ENCODE peak calls at places on chromosome 17, in eight cellular contexts. J is psoas muscle; I is fibroblast of lung; O is right lobe of liver; Y is CD8-positive, alpha-beta T cell; M is cardiac muscle cell; T is body of pancreas; G is endothelial cell of umbilical vein. S is an unnamed sample.
A peak's percentile ranks its signal among the peaks of the same experiment; 100 is the strongest.

GRCh38 chr17:79036181-79036580 is 12.2 kb downstream of the C1QTNF1 start:
- DNase-seq in O (no peak), G (no peak), J (no peak), T (no peak), Y (no peak), I (no peak), M (no peak), S (no peak)

GRCh38 chr17:70655179-70655578 is 485.8 kb downstream of the KCNJ2 start:
- DNase-seq in M (no peak), Y (no peak), I (no peak), T (no peak), J (no peak), G (no peak), O (no peak), S (no peak)

GRCh38 chr17:73198201-73198929 is 5.5 kb downstream of the COG1 start:
- DNase-seq in M (no peak), T (no peak), Y (no peak), G (no peak), O (no peak), J (no peak), I (no peak), S (no peak)

GRCh38 chr17:81039854-81040758 is 5.2 kb downstream of the BAIAP2 start:
- DNase-seq in O (no peak), T (no peak), Y (no peak), M (peak; percentile 57), G (peak; percentile 49), I (peak; percentile 39), J (no peak), S (no peak)

GRCh38 chr17:45382982-45383381 is 49.7 kb downstream of the ARHGAP27 start:
- DNase-seq in Y (no peak), T (no peak), G (no peak), J (no peak), I (no peak), O (no peak), M (no peak), S (no peak)

GRCh38 chr17:47701603-47702002 is 7.6 kb downstream of the TBKBP1 start:
- DNase-seq in M (no peak), I (no peak), O (peak; percentile 36), G (no peak), T (no peak), J (no peak), Y (no peak), S (no peak)

GRCh38 chr17:20156196-20157077 is 147.3 kb downstream of the SPECC1 start:
- DNase-seq in I (peak; percentile 31), Y (no peak), M (peak; percentile 51), G (peak; percentile 11), T (peak; percentile 62), J (peak; percentile 19), O (no peak), S (no peak)

GRCh38 chr17:27559996-27560481 is 70.9 kb upstream of the LGALS9 start:
- DNase-seq in I (peak; percentile 98), J (peak; percentile 69), Y (no peak), O (no peak), T (peak; percentile 66), G (peak; percentile 96), M (peak; percentile 97), S (no peak)

GRCh38 chr17:31907342-31907975 is 6.0 kb upstream of the UTP6 start:
- DNase-seq in G (peak; percentile 78), O (no peak), M (peak; percentile 72), J (peak; percentile 24), Y (no peak), T (peak; percentile 30), I (peak; percentile 81), S (no peak)

GRCh38 chr17:50325906-50326305 is 20.0 kb upstream of the XYLT2 start:
- DNase-seq in J (no peak), I (no peak), G (no peak), Y (no peak), T (no peak), O (no peak), M (no peak), S (no peak)

GRCh38 chr17:36049643-36050042 is 14.4 kb upstream of the CCL18 start:
- DNase-seq in J (no peak), G (no peak), I (no peak), M (no peak), O (no peak), Y (no peak), T (no peak), S (no peak)

GRCh38 chr17:7242717-7243576 is 698 bp upstream of the GABARAP start:
- DNase-seq in O (peak; percentile 97), M (peak; percentile 98), Y (peak; percentile 84), G (peak; percentile 96), I (peak; percentile 98), J (peak; percentile 97), T (peak; percentile 97), S (peak; percentile 90)
- TF ChIP-seq CTCF in O (no peak), M (no peak), Y (no peak), G (no peak), I (no peak), J (peak; percentile 12), T (no peak), S (no peak)

GRCh38 chr17:74962622-74963394 is 9.8 kb downstream of the HID1 start:
- DNase-seq in T (no peak), I (no peak), G (no peak), M (no peak), Y (no peak), J (no peak), O (no peak), S (peak; percentile 77)

GRCh38 chr17:74960739-74961342 is 11.7 kb downstream of the HID1 start:
- DNase-seq in M (peak; percentile 54), Y (no peak), G (no peak), O (no peak), I (peak; percentile 38), J (no peak), T (no peak), S (no peak)

GRCh38 chr17:74961657-74962360 is 10.8 kb downstream of the HID1 start:
- DNase-seq in O (peak; percentile 86), I (peak; percentile 85), Y (peak; percentile 62), G (peak; percentile 83), M (peak; percentile 92), T (peak; percentile 93), J (peak; percentile 86), S (peak; percentile 89)

GRCh38 chr17:74957935-74958549 is 14.5 kb downstream of the HID1 start:
- DNase-seq in J (peak; percentile 76), I (peak; percentile 40), T (peak; percentile 78), O (peak; percentile 70), G (peak; percentile 59), Y (peak; percentile 61), M (peak; percentile 67), S (peak; percentile 78)

GRCh38 chr17:74959826-74960738 is 12.5 kb downstream of the HID1 start:
- DNase-seq in T (no peak), O (no peak), Y (no peak), G (no peak), J (no peak), M (peak; percentile 16), I (no peak), S (no peak)
- H3K27ac ChIP-seq in T (no peak overlapping the region), O (no peak overlapping the region), Y (no peak overlapping the region), G (no peak overlapping the region), J (no peak overlapping the region), M (no peak overlapping the region), I (no peak overlapping the region), S (no peak overlapping the region)

DNA sequence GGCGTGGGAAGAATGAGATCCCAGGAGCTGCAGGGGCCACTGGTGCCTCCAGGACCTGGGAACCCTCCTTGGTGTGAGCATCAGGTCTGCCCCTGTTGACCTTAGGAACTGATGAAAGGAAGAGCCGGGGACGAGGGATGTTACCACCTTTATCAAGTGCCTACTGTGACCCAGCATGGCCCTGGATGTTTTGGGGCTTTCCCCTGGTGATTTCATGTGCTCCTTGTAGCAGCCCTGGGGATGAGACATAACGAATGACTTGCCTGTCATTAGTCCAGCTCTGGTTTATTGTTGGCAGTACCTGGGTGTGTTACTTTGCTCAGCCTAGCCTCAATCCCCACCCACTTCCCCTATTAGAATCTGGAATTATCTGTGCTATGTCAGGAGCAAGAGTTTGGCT is 39.9 kb downstream of the WSCD1 start:
- DNase-seq in G (no peak), I (no peak), Y (no peak), M (no peak), O (no peak), T (no peak), J (no peak), S (peak; percentile 12)
- TF ChIP-seq CTCF in G (no peak), I (no peak), Y (no peak), M (no peak), O (no peak), T (no peak), J (no peak), S (no peak)

GRCh38 chr17:40130352-40131042 is 8.7 kb downstream of the MSL1 start:
- DNase-seq in Y (no peak), G (no peak), J (no peak), O (peak; percentile 53), T (no peak), I (no peak), M (peak; percentile 30), S (no peak)

GRCh38 chr17:40129498-40129897 is 7.7 kb downstream of the MSL1 start:
- DNase-seq in M (no peak), O (no peak), Y (no peak), I (no peak), J (no peak), G (no peak), T (no peak), S (no peak)

GRCh38 chr17:40139566-40140058 is 725 bp upstream of the CASC3 start:
- DNase-seq in Y (peak; percentile 3), T (peak; percentile 40), J (no peak), G (no peak), I (no peak), O (peak; percentile 56), M (no peak), S (no peak)

GRCh38 chr17:40134184-40134583 is 6.2 kb upstream of the CASC3 start:
- DNase-seq in G (peak; percentile 47), O (no peak), Y (no peak), J (no peak), T (no peak), I (no peak), M (no peak), S (no peak)
- H3K27ac ChIP-seq in G (peak overlapping the region; percentile 29), O (no peak overlapping the region), Y (no peak overlapping the region), J (no peak overlapping the region), T (peak overlapping the region; percentile 4), I (no peak overlapping the region), M (peak overlapping the region; percentile 14), S (no peak overlapping the region)

GRCh38 chr17:61144137-61144536 is 255.5 kb upstream of the TBX2 start:
- DNase-seq in M (peak; percentile 39), O (no peak), G (no peak), I (peak; percentile 65), J (no peak), T (no peak), Y (no peak), S (no peak)
- TF ChIP-seq CTCF in M (no peak), O (no peak), G (no peak), I (no peak), J (no peak), T (no peak), Y (no peak), S (no peak)

GRCh38 chr17:15655162-15655561 is 28.9 kb downstream of the TRIM16 start:
- DNase-seq in I (no peak), T (no peak), M (peak; percentile 22), Y (no peak), O (no peak), G (peak; percentile 69), J (no peak), S (no peak)
- H3K27ac ChIP-seq in I (no peak overlapping the region), T (peak overlapping the region; percentile 55), M (no peak overlapping the region), Y (no peak overlapping the region), O (no peak overlapping the region), G (no peak overlapping the region), J (no peak overlapping the region), S (no peak overlapping the region)

S was measured in dorsolateral prefrontal cortex.